ENCODE peak calls at places on chromosomes 4 and X, in six cellular contexts. One of them, this sample, is unnamed. For H3K36me3, the result is how much of the 10 kb centered on the place peaks cover.

GRCh38 chr4:53579826-53580225 is 11.5 kb downstream of the LNX1 start:
- DNase-seq in testis: no peak
- DNase-seq in cardiac muscle cell: no peak
- DNase-seq in left ventricle myocardium inferior: no peak
- DNase-seq in HepG2: no peak
- DNase-seq in thoracic aorta: no peak
- DNase-seq in this sample: no peak

GRCh38 chrX:12993823-12994222 is 18.9 kb downstream of the TMSB4X start:
- DNase-seq in HepG2: no peak
- DNase-seq in thoracic aorta: no peak
- DNase-seq in cardiac muscle cell: no peak
- DNase-seq in left ventricle myocardium inferior: no peak
- DNase-seq in testis: no peak
- DNase-seq in this sample: no peak

GRCh38 chr4:34720563-34720962 is 1523.8 kb downstream of the ARAP2 start:
- DNase-seq in thoracic aorta: no peak
- DNase-seq in testis: no peak
- DNase-seq in HepG2: peak
- DNase-seq in cardiac muscle cell: peak
- DNase-seq in left ventricle myocardium inferior: no peak
- DNase-seq in this sample: no peak

GRCh38 chr4:129972257-129972656 is 876.3 kb downstream of the C4orf33 start:
- DNase-seq in left ventricle myocardium inferior: no peak
- DNase-seq in cardiac muscle cell: no peak
- DNase-seq in testis: no peak
- DNase-seq in thoracic aorta: no peak
- DNase-seq in HepG2: no peak
- DNase-seq in this sample: no peak

GRCh38 chrX:83916525-83916924 is 55.6 kb downstream of the CYLC1 start:
- DNase-seq in left ventricle myocardium inferior: no peak
- DNase-seq in testis: no peak
- DNase-seq in HepG2: no peak
- DNase-seq in cardiac muscle cell: no peak
- DNase-seq in thoracic aorta: no peak
- DNase-seq in this sample: no peak

GRCh38 chr4:105306158-105306781 is 159.6 kb downstream of the TET2 start:
- DNase-seq in cardiac muscle cell: no peak
- DNase-seq in HepG2: no peak
- DNase-seq in thoracic aorta: no peak
- DNase-seq in left ventricle myocardium inferior: no peak
- DNase-seq in testis: no peak
- DNase-seq in this sample: no peak

GRCh38 chrX:109347618-109348017 is 134.3 kb downstream of the GUCY2F start:
- DNase-seq in testis: no peak
- DNase-seq in cardiac muscle cell: peak
- DNase-seq in left ventricle myocardium inferior: no peak
- DNase-seq in HepG2: no peak
- DNase-seq in thoracic aorta: no peak
- DNase-seq in this sample: no peak

GRCh38 chr4:48162162-48162561 is 28.1 kb upstream of the TXK start:
- DNase-seq in left ventricle myocardium inferior: no peak
- DNase-seq in testis: no peak
- DNase-seq in thoracic aorta: no peak
- DNase-seq in cardiac muscle cell: peak
- DNase-seq in HepG2: no peak
- DNase-seq in this sample: no peak

DNA sequence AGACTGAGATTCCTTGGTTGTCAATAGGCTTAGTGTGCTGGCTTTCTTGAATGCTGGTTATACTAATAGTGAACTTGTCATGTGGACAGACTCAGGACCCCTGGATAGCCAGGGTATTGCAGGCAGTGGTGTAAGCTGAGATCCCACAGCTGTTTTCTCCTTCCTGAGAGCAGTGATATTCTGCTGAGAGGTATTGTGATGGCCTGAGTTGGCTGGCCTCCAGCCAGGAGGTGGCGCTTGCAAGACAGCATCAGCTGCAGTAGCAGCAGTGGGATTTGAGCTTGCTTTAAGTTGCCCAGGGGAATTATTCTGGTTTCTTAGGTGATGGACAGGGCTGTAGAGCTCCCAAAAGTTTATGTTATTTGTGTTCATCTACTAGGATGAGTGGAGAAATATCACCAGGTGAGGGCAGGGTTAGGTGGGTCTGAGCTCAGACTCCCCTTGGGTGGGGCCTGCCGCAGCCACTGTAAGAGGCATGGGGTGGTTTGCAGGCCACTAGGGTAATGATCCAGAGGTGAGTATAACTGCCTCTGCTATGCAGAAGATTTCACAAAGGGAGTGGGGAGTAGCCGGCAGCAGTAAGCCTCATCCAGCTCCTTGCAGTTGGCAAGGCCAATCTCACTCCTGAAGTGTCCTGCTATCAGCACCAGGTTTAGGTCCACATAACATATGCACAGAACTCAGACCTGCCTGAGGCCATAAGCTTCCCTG is 66.2 kb downstream of the IL15 start:
- DNase-seq in thoracic aorta: no peak
- DNase-seq in cardiac muscle cell: peak
- DNase-seq in left ventricle myocardium inferior: peak
- DNase-seq in testis: no peak
- DNase-seq in HepG2: no peak
- DNase-seq in this sample: no peak
- TF ChIP-seq CTCF in thoracic aorta: no peak
- TF ChIP-seq CTCF in cardiac muscle cell: no peak
- TF ChIP-seq CTCF in left ventricle myocardium inferior: no peak
- TF ChIP-seq CTCF in testis: no peak
- TF ChIP-seq CTCF in HepG2: no peak
- TF ChIP-seq CTCF in this sample: no peak

DNA sequence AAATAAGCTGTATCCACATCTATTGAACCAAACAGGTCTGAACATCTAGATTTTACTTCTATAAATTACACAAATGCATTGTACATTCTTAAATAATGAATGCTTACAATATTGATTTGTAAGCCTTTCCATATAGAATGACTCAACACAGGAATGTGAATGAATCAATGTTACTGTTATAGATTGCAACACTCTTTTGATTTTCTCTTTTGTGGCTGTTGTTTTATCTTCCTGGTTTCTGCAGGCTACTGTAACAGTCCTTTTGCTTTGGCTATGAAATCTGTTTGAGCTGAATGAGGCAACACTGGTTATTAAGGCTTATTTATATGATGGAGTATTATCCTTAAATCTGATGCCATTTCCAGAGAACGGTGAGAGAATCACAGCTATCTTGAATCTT is 49.5 kb downstream of the GPR50 start:
- DNase-seq in HepG2: no peak
- DNase-seq in thoracic aorta: no peak
- DNase-seq in cardiac muscle cell: no peak
- DNase-seq in left ventricle myocardium inferior: no peak
- DNase-seq in testis: no peak
- DNase-seq in this sample: no peak
- H3K36me3 ChIP-seq in HepG2: under half
- H3K36me3 ChIP-seq in thoracic aorta: under half
- H3K36me3 ChIP-seq in cardiac muscle cell: under half
- H3K36me3 ChIP-seq in left ventricle myocardium inferior: under half
- H3K36me3 ChIP-seq in testis: under half
- H3K36me3 ChIP-seq in this sample: under half

GRCh38 chrX:77446029-77446585 is 1.1 kb upstream of the FGF16 start:
- DNase-seq in left ventricle myocardium inferior: peak
- DNase-seq in testis: peak
- DNase-seq in thoracic aorta: no peak
- DNase-seq in HepG2: no peak
- DNase-seq in cardiac muscle cell: no peak
- DNase-seq in this sample: no peak

GRCh38 chrX:77447339-77448149 is at the start of gene FGF16:
- DNase-seq in left ventricle myocardium inferior: no peak
- DNase-seq in testis: no peak
- DNase-seq in HepG2: no peak
- DNase-seq in thoracic aorta: no peak
- DNase-seq in cardiac muscle cell: no peak
- DNase-seq in this sample: no peak

GRCh38 chrX:77450415-77450814 is 3.2 kb downstream of the FGF16 start:
- DNase-seq in HepG2: no peak
- DNase-seq in left ventricle myocardium inferior: no peak
- DNase-seq in cardiac muscle cell: no peak
- DNase-seq in testis: no peak
- DNase-seq in thoracic aorta: no peak
- DNase-seq in this sample: no peak

GRCh38 chrX:77446840-77447239 is 349 bp upstream of the FGF16 start:
- DNase-seq in left ventricle myocardium inferior: no peak
- DNase-seq in testis: no peak
- DNase-seq in HepG2: no peak
- DNase-seq in thoracic aorta: no peak
- DNase-seq in cardiac muscle cell: peak
- DNase-seq in this sample: no peak

GRCh38 chrX:77448170-77448569 is 981 bp downstream of the FGF16 start:
- DNase-seq in cardiac muscle cell: no peak
- DNase-seq in HepG2: no peak
- DNase-seq in left ventricle myocardium inferior: no peak
- DNase-seq in thoracic aorta: no peak
- DNase-seq in testis: no peak
- DNase-seq in this sample: no peak
- H3K4me3 ChIP-seq in cardiac muscle cell: peak
- H3K4me3 ChIP-seq in HepG2: no peak
- H3K4me3 ChIP-seq in left ventricle myocardium inferior: peak
- H3K4me3 ChIP-seq in thoracic aorta: no peak
- H3K4me3 ChIP-seq in testis: no peak
- H3K4me3 ChIP-seq in this sample: no peak

GRCh38 chrX:37652053-37652452 is 33.5 kb upstream of the XK start:
- DNase-seq in left ventricle myocardium inferior: no peak
- DNase-seq in HepG2: no peak
- DNase-seq in cardiac muscle cell: no peak
- DNase-seq in thoracic aorta: no peak
- DNase-seq in testis: no peak
- DNase-seq in this sample: no peak

GRCh38 chrX:37644381-37645305 is 40.9 kb upstream of the XK start:
- DNase-seq in cardiac muscle cell: no peak
- DNase-seq in thoracic aorta: no peak
- DNase-seq in HepG2: no peak
- DNase-seq in left ventricle myocardium inferior: no peak
- DNase-seq in testis: no peak
- DNase-seq in this sample: no peak

GRCh38 chrX:37646254-37646653 is 39.3 kb upstream of the XK start:
- DNase-seq in HepG2: no peak
- DNase-seq in cardiac muscle cell: no peak
- DNase-seq in left ventricle myocardium inferior: no peak
- DNase-seq in testis: no peak
- DNase-seq in thoracic aorta: no peak
- DNase-seq in this sample: no peak
- TF ChIP-seq CTCF in HepG2: no peak
- TF ChIP-seq CTCF in cardiac muscle cell: no peak
- TF ChIP-seq CTCF in left ventricle myocardium inferior: peak
- TF ChIP-seq CTCF in testis: no peak
- TF ChIP-seq CTCF in thoracic aorta: no peak
- TF ChIP-seq CTCF in this sample: no peak

DNA sequence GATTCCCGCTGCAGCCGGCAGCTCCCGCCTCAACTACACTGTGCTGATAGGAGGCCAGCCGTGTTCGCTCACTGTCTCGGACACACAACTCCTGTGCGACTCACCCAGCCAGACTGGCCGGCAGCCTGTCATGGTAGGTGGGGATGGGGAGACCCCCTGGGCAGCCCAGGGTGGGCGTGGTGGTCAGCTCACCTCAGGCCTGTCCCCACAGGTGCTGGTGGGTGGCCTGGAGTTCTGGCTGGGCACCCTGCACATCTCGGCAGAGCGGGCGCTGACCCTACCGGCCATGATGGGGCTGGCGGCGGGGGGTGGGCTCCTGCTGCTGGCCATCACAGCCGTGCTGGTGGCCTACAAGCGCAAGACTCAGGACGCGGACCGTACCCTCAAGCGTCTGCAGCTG is 9.5 kb downstream of the PLXNA3 start:
- DNase-seq in HepG2: no peak
- DNase-seq in left ventricle myocardium inferior: no peak
- DNase-seq in testis: no peak
- DNase-seq in thoracic aorta: no peak
- DNase-seq in cardiac muscle cell: no peak
- DNase-seq in this sample: no peak
- H3K36me3 ChIP-seq in HepG2: under half
- H3K36me3 ChIP-seq in left ventricle myocardium inferior: under half
- H3K36me3 ChIP-seq in testis: under half
- H3K36me3 ChIP-seq in thoracic aorta: under half
- H3K36me3 ChIP-seq in cardiac muscle cell: under half
- H3K36me3 ChIP-seq in this sample: under half

DNA sequence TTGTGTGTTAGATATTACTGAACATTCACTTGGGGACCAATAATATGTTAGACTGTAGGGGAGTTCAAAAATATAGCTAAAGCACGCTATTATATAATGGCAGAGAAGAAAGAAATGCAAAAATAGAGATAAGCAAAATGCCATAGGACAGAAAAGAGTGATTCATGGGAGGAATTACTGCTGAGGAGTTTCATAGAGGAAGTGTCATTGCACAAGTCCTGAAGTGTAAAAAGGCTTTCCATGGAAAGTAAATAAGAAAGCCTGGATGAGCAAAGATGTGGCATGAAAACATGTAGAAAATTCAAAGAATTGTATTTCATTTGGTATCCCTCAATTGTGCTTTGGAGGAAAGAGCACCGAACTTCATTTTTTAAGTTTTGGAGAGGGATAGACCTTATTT is 14.5 kb downstream of the HMGB2 start:
- DNase-seq in thoracic aorta: no peak
- DNase-seq in left ventricle myocardium inferior: no peak
- DNase-seq in testis: no peak
- DNase-seq in HepG2: no peak
- DNase-seq in cardiac muscle cell: peak
- DNase-seq in this sample: no peak
- H3K4me3 ChIP-seq in thoracic aorta: no peak
- H3K4me3 ChIP-seq in left ventricle myocardium inferior: no peak
- H3K4me3 ChIP-seq in testis: no peak
- H3K4me3 ChIP-seq in HepG2: no peak
- H3K4me3 ChIP-seq in cardiac muscle cell: no peak
- H3K4me3 ChIP-seq in this sample: no peak

GRCh38 chrX:49838374-49838773 is 9.3 kb downstream of the PAGE4 start:
- DNase-seq in left ventricle myocardium inferior: no peak
- DNase-seq in cardiac muscle cell: peak
- DNase-seq in thoracic aorta: no peak
- DNase-seq in testis: peak
- DNase-seq in HepG2: peak
- DNase-seq in this sample: no peak
- TF ChIP-seq CTCF in left ventricle myocardium inferior: peak
- TF ChIP-seq CTCF in cardiac muscle cell: peak
- TF ChIP-seq CTCF in thoracic aorta: no peak
- TF ChIP-seq CTCF in testis: peak
- TF ChIP-seq CTCF in HepG2: peak
- TF ChIP-seq CTCF in this sample: peak